ENCODE peak calls at places on chromosomes 2 and 18, in five cellular contexts. X, H, L, K and G are unnamed samples.
A peak's percentile ranks its signal among the peaks of the same experiment; 100 is the strongest.

GRCh38 chr2:202376460-202377307 is 557 bp downstream of the BMPR2 start:
- DNase-seq in X (peak; percentile 48), H (no peak), L (peak; percentile 62), K (peak; percentile 54), G (no peak)

GRCh38 chr18:59631583-59632181 is 65.5 kb downstream of the CCBE1 start:
- DNase-seq in X (peak; percentile 2), H (peak; percentile 52), L (peak; percentile 23), K (no peak), G (peak; percentile 37)

GRCh38 chr2:188870289-188870688 is 103.9 kb upstream of the COL3A1 start:
- DNase-seq in X (no peak), H (no peak), L (peak; percentile 85), K (no peak), G (no peak)

GRCh38 chr2:119137502-119137901 is 21.0 kb downstream of the C1QL2 start:
- DNase-seq in X (no peak), H (no peak), L (peak; percentile 31), K (peak; percentile 51), G (no peak)

GRCh38 chr2:9390991-9391390 is 32.3 kb downstream of the ITGB1BP1 start:
- DNase-seq in X (no peak), H (no peak), L (no peak), K (no peak), G (no peak)

GRCh38 chr2:59006204-59006603 is 765.1 kb upstream of the FANCL start:
- DNase-seq in X (no peak), H (no peak), L (no peak), K (no peak), G (no peak)

GRCh38 chr2:40220177-40220925 is 231.5 kb downstream of the SLC8A1 start:
- DNase-seq in X (no peak), H (no peak), L (peak; percentile 48), K (no peak), G (no peak)

GRCh38 chr2:36287363-36288275 is 68.0 kb upstream of the CRIM1 start:
- DNase-seq in X (no peak), H (no peak), L (peak; percentile 24), K (peak; percentile 28), G (no peak)

GRCh38 chr2:224712346-224712745 is 3.8 kb downstream of the CCDC195 start:
- DNase-seq in X (no peak), H (no peak), L (no peak), K (no peak), G (no peak)

GRCh38 chr2:237432484-237433092 is 18.6 kb upstream of the COL6A3 start:
- DNase-seq in X (no peak), H (peak; percentile 56), L (peak; percentile 99), K (peak; percentile 64), G (no peak)

GRCh38 chr18:49898421-49898820 is 85.1 kb upstream of the ACAA2 start:
- DNase-seq in X (peak; percentile 47), H (peak; percentile 50), L (peak; percentile 52), K (no peak), G (peak; percentile 45)

GRCh38 chr2:234690569-234691225 is 193.8 kb upstream of the ARL4C start:
- DNase-seq in X (no peak), H (no peak), L (peak; percentile 45), K (peak; percentile 43), G (no peak)

GRCh38 chr18:41938445-41938844 is 16.6 kb upstream of the PIK3C3 start:
- DNase-seq in X (no peak), H (no peak), L (peak; percentile 26), K (no peak), G (no peak)

GRCh38 chr2:67215214-67215613 is 181.9 kb upstream of the ETAA1 start:
- DNase-seq in X (no peak), H (peak; percentile 76), L (peak; percentile 46), K (no peak), G (peak; percentile 50)

GRCh38 chr2:217777906-217778305 is 224.9 kb downstream of the TNS1 start:
- DNase-seq in X (no peak), H (no peak), L (no peak), K (no peak), G (no peak)

GRCh38 chr2:146123256-146123655 is 1603.3 kb upstream of the ZEB2 start:
- DNase-seq in X (no peak), H (no peak), L (no peak), K (no peak), G (no peak)

GRCh38 chr2:235325126-235325525 is 168.7 kb upstream of the AGAP1 start:
- DNase-seq in X (no peak), H (peak; percentile 36), L (peak; percentile 3), K (no peak), G (no peak)

GRCh38 chr2:5521462-5521861 is 170.7 kb upstream of the SOX11 start:
- DNase-seq in X (no peak), H (no peak), L (no peak), K (no peak), G (no peak)

GRCh38 chr2:45771251-45771650 is 119.8 kb downstream of the PRKCE start:
- DNase-seq in X (no peak), H (peak; percentile 41), L (no peak), K (no peak), G (no peak)

GRCh38 chr2:120605231-120605935 is 130.3 kb upstream of the GLI2 start:
- DNase-seq in X (no peak), H (no peak), L (no peak), K (no peak), G (no peak)

GRCh38 chr2:165274698-165275097 is 35.5 kb downstream of the SCN2A start:
- DNase-seq in X (no peak), H (no peak), L (no peak), K (no peak), G (no peak)

GRCh38 chr2:196219686-196220085 is 48.3 kb upstream of the STK17B start:
- DNase-seq in X (no peak), H (no peak), L (no peak), K (no peak), G (no peak)

GRCh38 chr2:233473386-233473791 is 93.2 kb downstream of the USP40 start:
- DNase-seq in X (no peak), H (no peak), L (no peak), K (no peak), G (no peak)

GRCh38 chr2:99101697-99102096 is 39.8 kb upstream of the C2orf15 start:
- DNase-seq in X (no peak), H (no peak), L (peak; percentile 3), K (no peak), G (no peak)

GRCh38 chr2:48901015-48901343 is 145.5 kb upstream of the LHCGR start:
- DNase-seq in X (no peak), H (no peak), L (no peak), K (no peak), G (no peak)

GRCh38 chr2:55985406-55985805 is 61.8 kb upstream of the EFEMP1 start:
- DNase-seq in X (peak; percentile 43), H (no peak), L (no peak), K (no peak), G (no peak)

GRCh38 chr2:231379266-231380215 is 16.0 kb upstream of the B3GNT7 start:
- DNase-seq in X (no peak), H (no peak), L (peak; percentile 27), K (peak; percentile 65), G (no peak)
- H3K27ac ChIP-seq in X (no peak overlapping the region), H (no peak overlapping the region), L (no peak overlapping the region), K (peak overlapping the region; percentile 68), G (no peak overlapping the region)

DNA sequence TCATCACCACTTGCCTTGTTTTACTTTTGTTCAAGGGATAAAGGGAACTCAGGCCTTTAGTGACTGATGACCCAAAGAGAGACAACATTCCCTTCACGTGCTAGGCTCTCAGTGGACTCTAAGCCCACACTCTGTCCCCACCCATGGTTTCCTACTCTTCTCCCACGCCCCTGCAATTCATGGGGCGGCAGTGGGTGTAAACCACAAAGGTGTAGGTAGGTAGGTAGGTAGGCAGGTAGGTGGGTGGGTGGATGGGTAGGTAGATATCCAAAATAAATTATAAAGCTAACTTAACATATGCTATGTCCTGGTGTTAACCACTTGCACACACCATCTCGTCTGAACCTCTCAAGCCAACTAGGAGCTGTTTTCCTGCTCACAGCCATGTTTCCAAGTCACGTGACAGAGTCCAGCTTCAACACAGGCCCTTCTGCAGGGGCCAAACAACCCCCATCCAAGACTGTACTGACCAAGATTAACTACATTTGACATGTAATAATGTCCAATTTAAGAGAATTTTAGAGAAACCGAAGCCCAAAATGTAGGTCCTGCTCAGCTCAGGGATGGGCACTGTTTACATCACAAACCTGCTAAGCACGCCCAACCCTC is 33.7 kb downstream of the DNMT3A start:
- DNase-seq in X (no peak), H (no peak), L (no peak), K (no peak), G (no peak)
- H3K4me1 ChIP-seq in X (no peaks in the 10 kb centered on the region), H (peaks cover 14% of the 10 kb centered on the region), L (peaks cover 31% of the 10 kb centered on the region), K (peaks cover 20% of the 10 kb centered on the region), G (peaks cover 18% of the 10 kb centered on the region)

GRCh38 chr2:3664118-3664517 is 6.1 kb downstream of the ALLC start:
- DNase-seq in X (no peak), H (no peak), L (no peak), K (no peak), G (no peak)
- H3K27ac ChIP-seq in X (no peak overlapping the region), H (no peak overlapping the region), L (no peak overlapping the region), K (no peak overlapping the region), G (no peak overlapping the region)

GRCh38 chr2:223050188-223050587 is 1.8 kb upstream of the KCNE4 start:
- DNase-seq in X (no peak), H (no peak), L (no peak), K (no peak), G (no peak)
- H3K4me1 ChIP-seq in X (no peaks in the 10 kb centered on the region), H (no peaks in the 10 kb centered on the region), L (peaks cover 9% of the 10 kb centered on the region), K (no peaks in the 10 kb centered on the region), G (no peaks in the 10 kb centered on the region)

GRCh38 chr2:159043710-159044109 is 75.3 kb downstream of the TANC1 start:
- DNase-seq in X (no peak), H (no peak), L (no peak), K (no peak), G (no peak)

GRCh38 chr2:159042115-159042850 is 73.8 kb downstream of the TANC1 start:
- DNase-seq in X (no peak), H (no peak), L (peak; percentile 55), K (no peak), G (no peak)

GRCh38 chr2:159046966-159047365 is 78.5 kb downstream of the TANC1 start:
- DNase-seq in X (no peak), H (no peak), L (no peak), K (no peak), G (no peak)

GRCh38 chr2:159044804-159045286 is 76.4 kb downstream of the TANC1 start:
- DNase-seq in X (no peak), H (no peak), L (no peak), K (no peak), G (no peak)

DNA sequence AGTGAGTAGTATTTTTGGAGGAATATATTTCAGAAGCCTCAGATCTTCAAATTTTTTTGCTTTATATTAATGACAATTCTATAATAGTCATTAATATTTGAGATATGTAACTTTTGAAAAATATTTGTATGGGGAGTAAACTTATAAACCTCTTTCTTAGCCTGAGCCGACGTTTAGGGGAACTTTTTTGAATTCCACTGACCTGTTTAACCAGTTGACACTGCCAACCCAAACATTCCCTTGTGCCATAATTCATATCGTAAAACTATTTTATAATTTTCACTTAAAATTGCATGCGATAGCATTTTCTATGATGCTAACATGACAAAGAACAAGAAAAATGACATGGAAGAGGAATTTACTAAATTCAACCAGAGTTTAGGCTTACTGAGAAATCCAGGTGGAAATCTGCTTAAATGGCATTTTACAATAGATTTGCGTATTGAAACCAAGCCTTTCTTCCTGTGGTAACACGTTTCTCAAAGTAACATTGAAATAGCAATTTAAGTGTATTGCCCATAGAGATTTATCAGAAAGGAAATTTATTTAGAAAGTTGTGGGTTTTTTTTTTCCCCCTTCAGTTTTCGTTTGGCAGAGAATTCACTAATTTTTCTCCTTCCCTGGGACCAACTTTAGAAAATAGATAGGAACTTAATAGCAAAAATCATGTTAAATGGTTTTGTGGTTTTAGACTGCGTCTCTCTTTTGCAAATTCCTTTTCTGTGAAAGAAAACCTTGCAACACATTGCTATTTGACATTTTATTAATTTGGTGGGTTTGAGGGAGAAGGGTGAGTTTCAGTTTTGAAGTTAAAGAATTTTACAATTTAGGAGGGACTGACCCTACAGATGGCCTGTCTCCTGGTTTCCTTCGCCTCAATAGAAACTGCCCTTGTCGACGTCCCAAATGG is 77.4 kb downstream of the TANC1 start:
- DNase-seq in X (no peak), H (no peak), L (no peak), K (no peak), G (no peak)
- H3K27ac ChIP-seq in X (no peak overlapping the region), H (no peak overlapping the region), L (peak overlapping the region; percentile 40), K (peak overlapping the region; percentile 37), G (no peak overlapping the region)